ENCODE peak calls at places on chromosomes 2 and 18, in four cellular contexts. H, Q, X and A are unnamed samples.
A peak's percentile ranks its signal among the peaks of the same experiment; 100 is the strongest.

GRCh38 chr2:219384083-219384713 is 3.5 kb downstream of the DNPEP start:
- DNase-seq in X (no peak), Q (no peak), H (no peak), A (no peak)

GRCh38 chr18:3175195-3175758 is 44.5 kb downstream of the MYOM1 start:
- DNase-seq in Q (no peak), H (no peak), X (no peak), A (no peak)

GRCh38 chr2:231483398-231484329 is 19.4 kb upstream of the NCL start:
- DNase-seq in Q (no peak), X (no peak), H (no peak), A (no peak)

GRCh38 chr2:139917723-139918384 is 1137.7 kb upstream of the NXPH2 start:
- DNase-seq in X (no peak), H (no peak), Q (no peak), A (no peak)

GRCh38 chr18:7157760-7158159 is 40.2 kb upstream of the LAMA1 start:
- DNase-seq in X (no peak), H (no peak), Q (no peak), A (no peak)

GRCh38 chr2:212549463-212549862 is 10.9 kb upstream of the ERBB4 start:
- DNase-seq in H (no peak), Q (no peak), X (no peak), A (no peak)

GRCh38 chr2:218879881-218880748 is 537 bp upstream of the WNT10A start:
- DNase-seq in H (peak; percentile 37), X (no peak), Q (peak; percentile 80), A (no peak)

GRCh38 chr2:170703776-170704476 is 11.2 kb upstream of the SP5 start:
- DNase-seq in X (peak; percentile 47), H (no peak), Q (no peak), A (no peak)

GRCh38 chr2:188869560-188869959 is 104.6 kb upstream of the COL3A1 start:
- DNase-seq in H (no peak), Q (no peak), X (no peak), A (no peak)

GRCh38 chr18:9453273-9453672 is 22.0 kb upstream of the RALBP1 start:
- DNase-seq in X (no peak), H (no peak), Q (no peak), A (no peak)

GRCh38 chr2:191265311-191266170 is 20.3 kb downstream of the MYO1B start:
- DNase-seq in X (no peak), Q (no peak), H (no peak), A (no peak)

GRCh38 chr2:33272001-33272400 is 204.4 kb upstream of the RASGRP3 start:
- DNase-seq in X (no peak), Q (peak; percentile 71), H (no peak), A (no peak)

GRCh38 chr2:45869165-45869501 is 217.7 kb downstream of the PRKCE start:
- DNase-seq in X (no peak), Q (no peak), H (no peak), A (no peak)

GRCh38 chr2:134657650-134658250 is 61.0 kb downstream of the TMEM163 start:
- DNase-seq in X (peak; percentile 23), H (no peak), Q (no peak), A (no peak)

GRCh38 chr2:127032601-127033000 is 74.4 kb downstream of the BIN1 start:
- DNase-seq in H (no peak), X (no peak), Q (no peak), A (no peak)

GRCh38 chr2:234802071-234802844 is 149.6 kb upstream of the SH3BP4 start:
- DNase-seq in Q (no peak), X (peak; percentile 40), H (no peak), A (no peak)

GRCh38 chr2:64212346-64212745 is 68.1 kb upstream of the PELI1 start:
- DNase-seq in Q (no peak), H (no peak), X (no peak), A (no peak)

GRCh38 chr2:226788881-226789485 is 10.6 kb downstream of the IRS1 start:
- DNase-seq in Q (no peak), X (no peak), H (no peak), A (no peak)

GRCh38 chr2:220228310-220229006 is 601.0 kb downstream of the SLC4A3 start:
- DNase-seq in X (peak; percentile 27), Q (no peak), H (no peak), A (peak; percentile 6)

GRCh38 chr2:16662440-16662839 is 3.2 kb downstream of the CYRIA start:
- DNase-seq in X (no peak), Q (no peak), H (no peak), A (no peak)

GRCh38 chr2:188529710-188530109 is 238.0 kb downstream of the GULP1 start:
- DNase-seq in Q (no peak), X (no peak), H (no peak), A (no peak)

GRCh38 chr2:25685741-25686140 is 12.4 kb upstream of the DTNB start:
- DNase-seq in Q (no peak), H (no peak), X (no peak), A (no peak)

GRCh38 chr2:179218848-179219594 is 45.6 kb downstream of the SESTD1 start:
- DNase-seq in H (peak; percentile 30), Q (peak; percentile 20), X (peak; percentile 73), A (peak; percentile 64)
- TF ChIP-seq TARDBP in H (no peak), Q (no peak), X (no peak), A (no peak)

GRCh38 chr2:172426635-172427255 is 641 bp upstream of the ITGA6 start:
- DNase-seq in H (no peak), X (no peak), Q (no peak), A (no peak)
- TF ChIP-seq TARDBP in H (no peak), X (no peak), Q (no peak), A (no peak)

GRCh38 chr2:224909885-224910517 is 132.3 kb downstream of the DOCK10 start:
- DNase-seq in Q (no peak), X (no peak), H (no peak), A (no peak)
- TF ChIP-seq TARDBP in Q (no peak), X (no peak), H (no peak), A (no peak)

GRCh38 chr2:43692428-43692994 is 16.3 kb upstream of the C1GALT1C1L start:
- DNase-seq in Q (no peak), H (no peak), X (no peak), A (no peak)
- TF ChIP-seq TARDBP in Q (no peak), H (no peak), X (no peak), A (no peak)

DNA sequence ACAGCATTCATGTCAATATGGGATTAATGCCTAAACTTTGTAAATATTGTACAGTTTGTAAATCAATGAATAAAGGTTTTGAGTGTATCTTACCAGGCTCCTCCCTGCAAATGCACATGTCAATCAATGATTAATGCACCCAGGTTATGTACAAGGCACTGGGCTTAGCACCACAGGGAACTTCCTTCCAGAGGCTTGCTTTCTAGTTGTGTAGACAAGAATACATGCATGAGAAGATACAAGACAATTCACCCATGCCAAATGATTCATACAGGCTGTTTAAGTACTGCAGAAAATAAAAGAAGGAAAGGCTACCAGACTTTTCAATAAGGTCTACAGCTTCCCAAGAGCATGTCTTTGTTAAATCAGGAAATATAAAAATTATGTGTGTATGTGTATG is 114.0 kb downstream of the MMADHC start:
- DNase-seq in Q (no peak), H (no peak), X (no peak), A (no peak)
- TF ChIP-seq TARDBP in Q (no peak), H (no peak), X (no peak), A (no peak)

GRCh38 chr2:236166781-236167296 is 1.3 kb downstream of the GBX2 start:
- DNase-seq in H (no peak), Q (no peak), X (no peak), A (no peak)

GRCh38 chr2:236164201-236164982 is 3.8 kb downstream of the GBX2 start:
- DNase-seq in H (no peak), Q (no peak), X (no peak), A (no peak)

GRCh38 chr2:236164983-236165301 is 3.2 kb downstream of the GBX2 start:
- DNase-seq in Q (no peak), X (no peak), H (no peak), A (no peak)

GRCh38 chr2:236166157-236166780 is 1.9 kb downstream of the GBX2 start:
- DNase-seq in Q (no peak), X (no peak), H (no peak), A (no peak)

GRCh38 chr2:236165491-236166156 is 2.6 kb downstream of the GBX2 start:
- DNase-seq in X (no peak), Q (no peak), H (no peak), A (no peak)
- TF ChIP-seq TARDBP in X (no peak), Q (no peak), H (no peak), A (no peak)